ENCODE peak calls at places on chromosomes 6 and 20, in five cellular contexts. N is Panc1; P is CD4-positive, alpha-beta memory T cell; V is left lung; Y is DND-41. X is an unnamed sample.

GRCh38 chr6:94349227-94349626 is 929.9 kb upstream of the EPHA7 start:
- DNase-seq in N (no peak), P (no peak), V (no peak), Y (no peak), X (no peak)

GRCh38 chr20:57282691-57283361 is 16.4 kb upstream of the BMP7 start:
- DNase-seq in N (no peak), P (no peak), V (no peak), Y (no peak), X (no peak)

GRCh38 chr6:139308284-139308916 is 16.6 kb upstream of the TXLNB start:
- DNase-seq in N (no peak), P (no peak), V (no peak), Y (no peak), X (no peak)

GRCh38 chr6:157563611-157564284 is 182.8 kb downstream of the ZDHHC14 start:
- DNase-seq in N (no peak), P (no peak), V (no peak), Y (no peak), X (no peak)

GRCh38 chr6:11976489-11976888 is 35.6 kb upstream of the HIVEP1 start:
- DNase-seq in N (no peak), P (no peak), V (no peak), Y (no peak), X (no peak)

GRCh38 chr6:11496152-11497060 is 41.1 kb upstream of the TMEM170B start:
- DNase-seq in N (peak; percentile 72), P (peak; percentile 80), V (peak; percentile 56), Y (peak; percentile 73), X (peak; percentile 68)

GRCh38 chr6:88585081-88585692 is 378.2 kb downstream of the RNGTT start:
- DNase-seq in N (no peak), P (no peak), V (no peak), Y (no peak), X (no peak)

GRCh38 chr6:158744986-158745430 is 74.2 kb downstream of the EZR start:
- DNase-seq in N (no peak), P (no peak), V (no peak), Y (no peak), X (no peak)

GRCh38 chr6:168447282-168447681 is 6.3 kb downstream of the SMOC2 start:
- DNase-seq in N (no peak), P (no peak), V (no peak), Y (no peak), X (no peak)

GRCh38 chr20:59446361-59446760 is 145.9 kb downstream of the EDN3 start:
- DNase-seq in N (no peak), P (no peak), V (no peak), Y (no peak), X (no peak)

GRCh38 chr20:46520976-46521579 is 7.7 kb upstream of the ZNF334 start:
- DNase-seq in N (peak; percentile 20), P (peak; percentile 15), V (peak; percentile 38), Y (peak; percentile 48), X (no peak)

GRCh38 chr20:48748556-48748955 is 79.2 kb downstream of the PREX1 start:
- DNase-seq in N (no peak), P (no peak), V (no peak), Y (no peak), X (no peak)

GRCh38 chr6:130587778-130588520 is 222.1 kb downstream of the TMEM200A start:
- DNase-seq in N (no peak), P (no peak), V (no peak), Y (no peak), X (no peak)

GRCh38 chr6:129672883-129673631 is 36.9 kb downstream of the ARHGAP18 start:
- DNase-seq in N (peak; percentile 27), P (peak; percentile 18), V (no peak), Y (peak; percentile 35), X (no peak)

GRCh38 chr6:13397359-13398080 is 69.2 kb upstream of the TBC1D7 start:
- DNase-seq in N (no peak), P (no peak), V (no peak), Y (no peak), X (no peak)

GRCh38 chr6:12060780-12061619 is 48.9 kb downstream of the HIVEP1 start:
- DNase-seq in N (no peak), P (peak; percentile 87), V (peak; percentile 87), Y (no peak), X (peak; percentile 66)

GRCh38 chr6:165365371-165365770 is 56.0 kb upstream of the C6orf118 start:
- DNase-seq in N (no peak), P (no peak), V (no peak), Y (no peak), X (no peak)

GRCh38 chr6:43013843-43014433 is at the start of the genes KLHDC3 and MEA1:
- DNase-seq in N (peak; percentile 99), P (peak; percentile 100), V (peak; percentile 99), Y (peak; percentile 100), X (peak; percentile 99)

GRCh38 chr6:63673692-63674091 is 38.1 kb downstream of the PHF3 start:
- DNase-seq in N (no peak), P (no peak), V (no peak), Y (no peak), X (no peak)
- H3K4me1 ChIP-seq in N (peaks cover 8% of the 10 kb centered on the region), P (peaks cover 66% of the 10 kb centered on the region), V (peaks cover 11% of the 10 kb centered on the region), Y (no peaks in the 10 kb centered on the region), X (peaks cover 5% of the 10 kb centered on the region)

DNA sequence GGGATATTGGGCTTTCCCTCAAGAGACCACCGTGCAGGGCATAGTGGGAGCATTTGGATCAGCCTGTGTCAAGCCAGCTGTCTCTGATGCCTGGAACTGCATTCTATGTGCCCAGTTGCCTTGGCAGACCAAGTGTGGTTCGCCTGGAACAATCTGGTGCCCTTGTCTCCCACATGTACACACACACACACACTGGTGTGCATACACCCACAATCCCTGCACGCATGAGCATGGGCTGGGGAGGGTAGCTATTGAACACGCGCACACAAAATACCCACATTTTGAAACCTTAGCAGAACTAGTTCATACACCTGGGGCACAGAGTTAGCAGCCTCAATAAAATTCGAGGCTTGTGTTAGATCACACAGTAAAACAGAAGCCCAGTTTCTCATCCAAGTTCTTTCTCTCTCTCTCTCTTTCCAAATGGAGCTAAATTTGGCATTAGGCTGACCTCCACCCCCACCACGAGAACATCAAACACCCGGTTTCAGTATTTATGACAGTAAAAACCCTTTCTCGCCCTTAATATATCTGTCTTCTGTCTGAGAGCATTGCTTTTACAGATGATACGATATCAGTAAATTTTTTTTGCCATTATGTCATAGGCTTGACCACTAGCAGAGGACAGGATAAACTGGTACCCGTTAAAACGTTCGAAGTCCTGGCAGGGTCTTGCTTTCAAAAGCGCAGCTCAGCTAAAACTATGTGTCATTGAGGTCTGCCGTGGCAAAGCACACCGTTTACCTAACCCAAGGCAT is 18.2 kb upstream of the NFATC2 start:
- DNase-seq in N (no peak), P (no peak), V (no peak), Y (no peak), X (no peak)
- H3K4me3 ChIP-seq in N (peak overlapping the region; percentile 53), P (no peak overlapping the region), V (no peak overlapping the region), Y (no peak overlapping the region), X (no peak overlapping the region)

GRCh38 chr20:24782221-24782620 is 166.8 kb upstream of the CST7 start:
- DNase-seq in N (no peak), P (no peak), V (peak; percentile 17), Y (no peak), X (no peak)

GRCh38 chr20:24785141-24785924 is 163.7 kb upstream of the CST7 start:
- DNase-seq in N (no peak), P (no peak), V (no peak), Y (no peak), X (no peak)

GRCh38 chr20:24784607-24785006 is 164.5 kb upstream of the CST7 start:
- DNase-seq in N (no peak), P (no peak), V (no peak), Y (no peak), X (no peak)

GRCh38 chr20:24782801-24783630 is 166.1 kb upstream of the CST7 start:
- DNase-seq in N (no peak), P (no peak), V (peak; percentile 14), Y (peak; percentile 36), X (no peak)

DNA sequence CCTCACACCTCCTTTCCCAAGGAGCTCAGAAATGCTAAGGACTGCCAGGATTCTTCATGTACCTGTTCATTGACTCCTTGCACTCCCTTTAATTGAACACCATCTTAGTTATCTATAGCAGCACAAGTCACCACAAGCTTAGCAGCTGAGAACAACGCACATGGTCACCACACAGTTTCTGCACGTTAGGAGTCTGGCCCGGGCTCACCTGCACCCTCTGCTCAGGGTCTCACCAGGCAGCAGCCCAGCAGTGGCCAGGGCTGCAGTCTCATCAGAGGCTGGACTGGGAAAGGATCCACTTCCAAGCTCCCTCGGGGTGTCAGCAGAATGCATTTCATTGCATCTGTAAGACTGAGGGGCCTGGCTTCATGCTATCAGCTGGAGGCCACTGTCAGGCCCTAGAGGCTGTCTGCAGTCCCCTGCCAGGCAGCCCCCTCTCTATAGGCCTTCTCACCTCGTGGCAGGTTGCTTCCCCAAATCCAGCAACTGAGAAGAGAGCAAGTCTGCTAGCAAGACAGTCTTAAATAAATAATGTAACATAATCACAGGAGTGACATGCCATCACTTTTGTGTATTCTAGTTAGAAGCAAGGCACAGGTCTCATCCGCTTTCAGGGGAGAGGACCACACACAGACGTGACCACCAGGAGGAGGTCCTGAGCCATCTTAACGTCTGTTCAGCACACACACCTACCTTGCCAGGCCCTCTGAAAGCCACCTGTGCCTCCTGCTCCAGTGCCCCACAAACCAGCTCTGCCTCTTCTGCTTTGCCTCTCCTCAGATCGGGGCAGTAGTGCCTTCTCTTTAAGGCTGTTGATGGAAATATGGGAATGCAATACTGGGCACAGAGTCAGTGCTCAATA is 165.2 kb upstream of the CST7 start:
- DNase-seq in N (no peak), P (no peak), V (peak; percentile 15), Y (peak; percentile 29), X (no peak)
- H3K4me1 ChIP-seq in N (no peaks in the 10 kb centered on the region), P (no peaks in the 10 kb centered on the region), V (peaks cover 12% of the 10 kb centered on the region), Y (peaks cover 41% of the 10 kb centered on the region), X (no peaks in the 10 kb centered on the region)

GRCh38 chr6:163406320-163406719 is 8.2 kb upstream of the QKI start:
- DNase-seq in N (no peak), P (no peak), V (no peak), Y (no peak), X (no peak)
- H3K4me3 ChIP-seq in N (peak overlapping the region; percentile 22), P (peak overlapping the region; percentile 21), V (peak overlapping the region; percentile 30), Y (no peak overlapping the region), X (peak overlapping the region; percentile 52)

X was measured in naive thymus-derived CD4-positive, alpha-beta T cell.